ENCODE peak calls at places on chromosomes 5 and 9, in four cellular contexts. One of them, this sample, is unnamed.
A peak's percentile ranks its signal among the peaks of the same experiment; 100 is the strongest.

GRCh38 chr9:136011703-136012496 is 50.7 kb upstream of the UBAC1 start:
- DNase-seq in A549: no peak
- DNase-seq in activated gamma-delta T cell treated with Interleukin-2 at 50 U/mL for 16 hours: no peak
- DNase-seq in RCC 7860: no peak
- DNase-seq in this sample: no peak

GRCh38 chr5:121797677-121798518 is 53.8 kb upstream of the FTMT start:
- DNase-seq in A549: no peak
- DNase-seq in activated gamma-delta T cell treated with Interleukin-2 at 50 U/mL for 16 hours: no peak
- DNase-seq in RCC 7860: no peak
- DNase-seq in this sample: no peak

GRCh38 chr5:98106116-98107088 is 667.1 kb upstream of the RGMB start:
- DNase-seq in A549: no peak
- DNase-seq in activated gamma-delta T cell treated with Interleukin-2 at 50 U/mL for 16 hours: no peak
- DNase-seq in RCC 7860: no peak
- DNase-seq in this sample: no peak

GRCh38 chr5:38546691-38547146 is 9.7 kb downstream of the LIFR start:
- DNase-seq in A549: no peak
- DNase-seq in activated gamma-delta T cell treated with Interleukin-2 at 50 U/mL for 16 hours: no peak
- DNase-seq in RCC 7860: no peak
- DNase-seq in this sample: no peak

GRCh38 chr9:93263334-93264229 is 79.6 kb downstream of the WNK2 start:
- DNase-seq in A549: no peak
- DNase-seq in activated gamma-delta T cell treated with Interleukin-2 at 50 U/mL for 16 hours: no peak
- DNase-seq in RCC 7860: no peak
- DNase-seq in this sample: no peak

GRCh38 chr9:123438821-123439220 is 82.8 kb downstream of the CRB2 start:
- DNase-seq in A549: no peak
- DNase-seq in activated gamma-delta T cell treated with Interleukin-2 at 50 U/mL for 16 hours: no peak
- DNase-seq in RCC 7860: no peak
- DNase-seq in this sample: no peak

GRCh38 chr9:93413530-93413929 is 38.0 kb upstream of the FAM120A start:
- DNase-seq in A549: no peak
- DNase-seq in activated gamma-delta T cell treated with Interleukin-2 at 50 U/mL for 16 hours: no peak
- DNase-seq in RCC 7860: no peak
- DNase-seq in this sample: no peak

GRCh38 chr9:13810510-13810909 is 503.4 kb downstream of the NFIB start:
- DNase-seq in A549: no peak
- DNase-seq in activated gamma-delta T cell treated with Interleukin-2 at 50 U/mL for 16 hours: no peak
- DNase-seq in RCC 7860: no peak
- DNase-seq in this sample: no peak

GRCh38 chr9:113901196-113901818 is 25.2 kb downstream of the ZNF618 start:
- DNase-seq in A549: no peak
- DNase-seq in activated gamma-delta T cell treated with Interleukin-2 at 50 U/mL for 16 hours: no peak
- DNase-seq in RCC 7860: no peak
- DNase-seq in this sample: no peak

GRCh38 chr9:83572524-83572923 is 34.3 kb upstream of the FRMD3 start:
- DNase-seq in A549: no peak
- DNase-seq in activated gamma-delta T cell treated with Interleukin-2 at 50 U/mL for 16 hours: no peak
- DNase-seq in RCC 7860: peak; percentile 64
- DNase-seq in this sample: no peak

GRCh38 chr9:72650206-72650605 is 128.8 kb downstream of the TMC1 start:
- DNase-seq in A549: no peak
- DNase-seq in activated gamma-delta T cell treated with Interleukin-2 at 50 U/mL for 16 hours: no peak
- DNase-seq in RCC 7860: no peak
- DNase-seq in this sample: no peak

GRCh38 chr5:111999286-111999685 is 242.3 kb upstream of the NREP start:
- DNase-seq in A549: no peak
- DNase-seq in activated gamma-delta T cell treated with Interleukin-2 at 50 U/mL for 16 hours: no peak
- DNase-seq in RCC 7860: peak; percentile 22
- DNase-seq in this sample: no peak

This sample was measured in SW 1271.